ENCODE peak calls at places on chromosomes 3 and 15, in seven cellular contexts. E is GM23338, C is HepG2, S is K562, A is HCT116, I is GM12878, Q is SK-N-SH. X is an unnamed sample. For H3K4me1, the result is how much of the 10 kb centered on the place peaks cover.

GRCh38 chr3:15977598-15978232 is 179.9 kb upstream of the ANKRD28 start:
- DNase-seq in C (no peak), A (no peak), S (no peak), Q (no peak), I (no peak), E (peak), X (no peak)

GRCh38 chr3:53938645-53939044 is 47.0 kb upstream of the SELENOK start:
- DNase-seq in I (no peak), S (peak), Q (peak), E (peak), C (peak), A (peak), X (peak)

GRCh38 chr3:13975686-13976085 is 95.8 kb upstream of the WNT7A start:
- DNase-seq in Q (no peak), C (no peak), S (no peak), I (no peak), E (no peak), A (no peak), X (no peak)

GRCh38 chr3:44685128-44685800 is 27.2 kb upstream of the ZNF502 start:
- DNase-seq in S (peak), E (peak), I (peak), Q (peak), C (no peak), A (no peak), X (no peak)

GRCh38 chr3:65401359-65401810 is 637.3 kb downstream of the MAGI1 start:
- DNase-seq in E (peak), C (no peak), I (no peak), Q (no peak), A (no peak), S (no peak), X (no peak)

GRCh38 chr3:111473550-111473949 is 68.4 kb upstream of the CD96 start:
- DNase-seq in S (no peak), Q (no peak), E (peak), C (no peak), A (peak), I (no peak), X (no peak)

GRCh38 chr15:87871130-87871737 is 385.3 kb downstream of the NTRK3 start:
- DNase-seq in S (no peak), C (no peak), Q (no peak), A (no peak), E (no peak), I (no peak), X (no peak)

GRCh38 chr3:72800869-72801268 is 47.4 kb downstream of the SHQ1 start:
- DNase-seq in C (no peak), Q (no peak), A (no peak), I (no peak), E (no peak), S (no peak), X (no peak)

GRCh38 chr3:186520957-186521842 is 23.0 kb downstream of the CRYGS start:
- DNase-seq in E (peak), I (peak), C (no peak), A (no peak), S (no peak), Q (no peak), X (no peak)

GRCh38 chr3:171347017-171347979 is 112.9 kb downstream of the TNIK start:
- DNase-seq in A (no peak), C (no peak), S (no peak), I (peak), Q (no peak), E (no peak), X (no peak)

GRCh38 chr3:49803464-49804140 is 541 bp downstream of the INKA1 start:
- DNase-seq in I (no peak), C (no peak), E (peak), S (peak), Q (peak), A (no peak), X (no peak)

GRCh38 chr3:13895155-13896105 is 15.6 kb upstream of the WNT7A start:
- DNase-seq in Q (peak), C (peak), I (peak), S (peak), E (peak), A (peak), X (peak)

GRCh38 chr3:194949592-194949991 is 263.9 kb downstream of the FAM43A start:
- DNase-seq in C (no peak), E (no peak), S (no peak), Q (no peak), I (no peak), A (no peak), X (no peak)

GRCh38 chr3:106957021-106957420 is 420.2 kb upstream of the CCDC54 start:
- DNase-seq in A (no peak), I (no peak), C (no peak), E (no peak), S (no peak), Q (no peak), X (no peak)

GRCh38 chr3:99659965-99660364 is 21.6 kb downstream of the COL8A1 start:
- DNase-seq in Q (no peak), E (no peak), I (no peak), A (no peak), C (no peak), S (no peak), X (no peak)

GRCh38 chr3:74613060-74613459 is 1.4 kb downstream of the CNTN3 start:
- DNase-seq in I (no peak), S (no peak), Q (no peak), C (no peak), E (no peak), A (no peak), X (no peak)

GRCh38 chr3:112230033-112230432 is 64.0 kb downstream of the SLC9C1 start:
- DNase-seq in I (no peak), S (no peak), A (no peak), E (no peak), C (no peak), Q (no peak), X (no peak)

GRCh38 chr15:92803852-92804609 is 96.1 kb upstream of the CHD2 start:
- DNase-seq in E (no peak), Q (no peak), C (peak), S (peak), I (peak), A (peak), X (peak)

GRCh38 chr3:25454411-25454927 is 26.4 kb downstream of the RARB start:
- DNase-seq in Q (no peak), S (no peak), A (no peak), C (no peak), E (peak), I (no peak), X (no peak)

GRCh38 chr3:77513541-77513940 is 473.6 kb downstream of the ROBO2 start:
- DNase-seq in S (no peak), E (no peak), Q (peak), A (no peak), I (no peak), C (no peak), X (no peak)

GRCh38 chr3:66472313-66473134 is 28.3 kb downstream of the LRIG1 start:
- DNase-seq in I (peak), C (no peak), Q (no peak), S (no peak), A (no peak), E (no peak), X (no peak)
- TF ChIP-seq REST in I (no peak), C (no peak), Q (no peak), S (no peak), A (no peak), E (no peak), X (no peak)

GRCh38 chr3:183197734-183198133 is 35.2 kb upstream of the LAMP3 start:
- DNase-seq in A (no peak), S (no peak), C (no peak), I (no peak), Q (no peak), E (no peak), X (no peak)

GRCh38 chr3:183195266-183195665 is 32.7 kb upstream of the LAMP3 start:
- DNase-seq in A (no peak), E (no peak), C (no peak), S (no peak), I (no peak), Q (no peak), X (no peak)

GRCh38 chr3:183192650-183193300 is 30.2 kb upstream of the LAMP3 start:
- DNase-seq in C (no peak), I (no peak), A (no peak), E (no peak), S (no peak), Q (no peak), X (no peak)

GRCh38 chr3:183189641-183190040 is 27.1 kb upstream of the LAMP3 start:
- DNase-seq in E (no peak), Q (no peak), S (no peak), A (no peak), C (no peak), I (no peak), X (no peak)

GRCh38 chr3:183193762-183194701 is 31.5 kb upstream of the LAMP3 start:
- DNase-seq in Q (no peak), S (no peak), E (no peak), C (no peak), I (no peak), A (no peak), X (no peak)
- TF ChIP-seq POLR2AphosphoS5 in Q (no peak), S (no peak), E (no peak), C (no peak), I (no peak), A (no peak), X (peak)

GRCh38 chr3:123739754-123740153 is 144.4 kb downstream of the MYLK start:
- DNase-seq in E (no peak), C (no peak), I (no peak), A (no peak), S (no peak), Q (no peak), X (no peak)
- H3K4me1 ChIP-seq in E (under half), C (under half), I (under half), A (under half), S (under half), Q (under half), X (under half)

DNA sequence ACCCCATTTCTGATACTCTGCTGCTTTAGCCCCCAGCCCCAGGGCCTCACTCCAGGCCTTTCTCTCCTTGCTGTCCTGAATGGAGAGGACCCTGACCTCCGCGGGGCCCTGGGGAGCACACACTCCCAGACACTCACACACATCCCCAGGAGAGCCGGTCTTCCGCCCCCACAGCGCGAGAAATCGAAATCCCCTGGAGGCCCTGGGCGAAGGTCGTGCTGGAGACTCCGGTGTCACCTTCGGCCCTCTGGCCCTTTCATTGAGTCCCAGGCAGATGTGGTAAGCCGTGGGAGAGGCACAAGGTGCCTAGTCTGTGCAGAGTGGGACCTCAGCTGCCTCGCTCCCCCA is 844 bp upstream of the GOLGA8B start:
- DNase-seq in I (no peak), S (peak), A (no peak), E (peak), C (no peak), Q (no peak), X (no peak)
- TF ChIP-seq REST in I (no peak), S (no peak), A (no peak), E (no peak), C (no peak), Q (no peak), X (no peak)

GRCh38 chr15:80695099-80695910 is at the start of gene ABHD17C:
- DNase-seq in Q (peak), I (no peak), S (peak), E (peak), A (no peak), C (peak), X (no peak)

GRCh38 chr15:80698636-80699035 is 3.5 kb downstream of the ABHD17C start:
- DNase-seq in C (no peak), A (no peak), E (no peak), S (no peak), Q (no peak), I (no peak), X (no peak)

GRCh38 chr15:80695911-80696651 is 971 bp downstream of the ABHD17C start:
- DNase-seq in A (no peak), C (peak), Q (peak), E (peak), S (no peak), I (no peak), X (no peak)

GRCh38 chr15:80694624-80695098 is 449 bp upstream of the ABHD17C start:
- DNase-seq in S (no peak), C (no peak), Q (no peak), I (no peak), E (peak), A (no peak), X (no peak)

GRCh38 chr15:80697316-80697715 is 2.2 kb downstream of the ABHD17C start:
- DNase-seq in I (no peak), A (no peak), S (no peak), C (no peak), E (no peak), Q (no peak), X (no peak)
- TF ChIP-seq POLR2AphosphoS5 in I (no peak), A (no peak), S (no peak), C (no peak), E (no peak), Q (no peak), X (no peak)